ENCODE peak calls at places on chromosomes 1 and 21, in eight cellular contexts. V is progenitor cell of endocrine pancreas, B is GM06990, C is breast epithelium, X is endothelial cell, O is B cell, U is Peyer's patch, G is prostate gland. H is an unnamed sample.

GRCh38 chr1:21289700-21290545 is at the start of gene ECE1:
- DNase-seq in V (peak; percentile 47), B (peak; percentile 60), C (no peak), X (peak; percentile 62), O (peak; percentile 72), U (peak; percentile 72), G (no peak), H (peak; percentile 60)

GRCh38 chr1:938088-938683 is 14.5 kb downstream of the SAMD11 start:
- DNase-seq in V (no peak), B (no peak), C (peak; percentile 70), X (peak; percentile 58), O (no peak), U (peak; percentile 63), G (peak; percentile 44), H (peak; percentile 63)

GRCh38 chr1:64505232-64505943 is 35.5 kb downstream of the CACHD1 start:
- DNase-seq in V (peak; percentile 50), B (peak; percentile 4), C (no peak), X (peak; percentile 39), O (peak; percentile 76), U (peak; percentile 82), G (no peak), H (peak; percentile 28)

GRCh38 chr1:190373705-190374336 is 103.8 kb downstream of the BRINP3 start:
- DNase-seq in V (no peak), B (no peak), C (no peak), X (peak; percentile 11), O (no peak), U (no peak), G (no peak), H (peak; percentile 4)

GRCh38 chr1:27058976-27059688 is 46.5 kb upstream of the TENT5B start:
- DNase-seq in V (no peak), B (no peak), C (no peak), X (no peak), O (no peak), U (no peak), G (no peak), H (no peak)

GRCh38 chr1:33473900-33474299 is 1.5 kb downstream of the ZSCAN20 start:
- DNase-seq in V (no peak), B (no peak), C (no peak), X (no peak), O (no peak), U (no peak), G (no peak), H (no peak)

GRCh38 chr1:230120289-230120948 is 53.4 kb downstream of the GALNT2 start:
- DNase-seq in V (no peak), B (no peak), C (no peak), X (no peak), O (no peak), U (no peak), G (no peak), H (no peak)

GRCh38 chr1:207654320-207654719 is 9.4 kb downstream of the CR1L start:
- DNase-seq in V (no peak), B (no peak), C (no peak), X (no peak), O (no peak), U (no peak), G (no peak), H (no peak)

GRCh38 chr1:111843177-111843576 is 87.5 kb downstream of the DDX20 start:
- DNase-seq in V (no peak), B (no peak), C (no peak), X (no peak), O (no peak), U (no peak), G (no peak), H (no peak)

GRCh38 chr1:156383023-156383422 is 14.0 kb downstream of the RHBG start:
- DNase-seq in V (peak; percentile 62), B (peak; percentile 46), C (peak; percentile 59), X (peak; percentile 79), O (peak; percentile 77), U (peak; percentile 67), G (peak; percentile 32), H (peak; percentile 89)

GRCh38 chr1:23957096-23957495 is 2.5 kb upstream of the PNRC2 start:
- DNase-seq in V (no peak), B (no peak), C (peak; percentile 69), X (no peak), O (no peak), U (peak; percentile 57), G (peak; percentile 81), H (peak; percentile 4)

GRCh38 chr21:45607922-45608295 is 35.6 kb upstream of the PCBP3 start:
- DNase-seq in V (no peak), B (no peak), C (peak; percentile 17), X (no peak), O (no peak), U (no peak), G (no peak), H (no peak)

GRCh38 chr21:45880097-45881068 is 101.2 kb upstream of the COL6A1 start:
- DNase-seq in V (peak; percentile 53), B (peak; percentile 27), C (no peak), X (peak; percentile 81), O (no peak), U (peak; percentile 66), G (peak; percentile 39), H (peak; percentile 80)

GRCh38 chr1:225882699-225883615 is 777 bp upstream of the TMEM63A start:
- DNase-seq in V (peak; percentile 37), B (peak; percentile 58), C (no peak), X (peak; percentile 51), O (peak; percentile 57), U (peak; percentile 77), G (peak; percentile 46), H (no peak)

GRCh38 chr1:156838972-156839371 is 19.9 kb downstream of the INSRR start:
- DNase-seq in V (no peak), B (no peak), C (no peak), X (peak; percentile 50), O (peak; percentile 68), U (no peak), G (no peak), H (peak; percentile 69)

GRCh38 chr1:236997882-236998281 is 6.4 kb downstream of the MT1HL1 start:
- DNase-seq in V (no peak), B (no peak), C (no peak), X (no peak), O (no peak), U (no peak), G (no peak), H (no peak)

GRCh38 chr21:35227774-35228173 is 178.7 kb upstream of the RUNX1 start:
- DNase-seq in V (no peak), B (peak; percentile 68), C (no peak), X (no peak), O (no peak), U (no peak), G (no peak), H (no peak)

GRCh38 chr21:14995695-14996490 is 68.9 kb downstream of the NRIP1 start:
- DNase-seq in V (no peak), B (no peak), C (no peak), X (no peak), O (no peak), U (no peak), G (no peak), H (no peak)

GRCh38 chr1:19057784-19058475 is 101.5 kb upstream of the IFFO2 start:
- DNase-seq in V (no peak), B (no peak), C (no peak), X (no peak), O (no peak), U (no peak), G (no peak), H (no peak)

GRCh38 chr1:43137445-43138052 is 34.5 kb downstream of the EBNA1BP2 start:
- DNase-seq in V (no peak), B (no peak), C (no peak), X (no peak), O (no peak), U (no peak), G (no peak), H (no peak)

GRCh38 chr1:156293098-156293434 is 2.4 kb downstream of the GLMP start:
- DNase-seq in V (no peak), B (no peak), C (no peak), X (no peak), O (no peak), U (no peak), G (no peak), H (no peak)

GRCh38 chr1:37391181-37391949 is 83.0 kb upstream of the ZC3H12A start:
- DNase-seq in V (no peak), B (no peak), C (no peak), X (no peak), O (no peak), U (no peak), G (no peak), H (no peak)
- TF ChIP-seq CTCF in V (no peak), B (peak; percentile 10), C (no peak), X (no peak), O (no peak), U (no peak), G (no peak), H (no peak)

GRCh38 chr1:108533351-108534083 is 26.4 kb upstream of the EEIG2 start:
- DNase-seq in V (no peak), B (peak; percentile 53), C (peak; percentile 57), X (no peak), O (no peak), U (no peak), G (peak; percentile 74), H (peak; percentile 62)
- TF ChIP-seq CTCF in V (no peak), B (no peak), C (no peak), X (no peak), O (no peak), U (no peak), G (no peak), H (no peak)

GRCh38 chr1:216562383-216562782 is 139.1 kb upstream of the USH2A start:
- DNase-seq in V (no peak), B (no peak), C (no peak), X (no peak), O (no peak), U (no peak), G (no peak), H (no peak)
- TF ChIP-seq CTCF in V (no peak), B (peak; percentile 25), C (no peak), X (no peak), O (no peak), U (no peak), G (no peak), H (no peak)

GRCh38 chr1:224643653-224644052 is 27.5 kb downstream of the CNIH3 start:
- DNase-seq in V (no peak), B (no peak), C (no peak), X (no peak), O (no peak), U (no peak), G (no peak), H (no peak)

GRCh38 chr1:224639426-224639975 is 23.4 kb downstream of the CNIH3 start:
- DNase-seq in V (no peak), B (no peak), C (no peak), X (no peak), O (no peak), U (no peak), G (no peak), H (no peak)

GRCh38 chr1:224640018-224640417 is 23.9 kb downstream of the CNIH3 start:
- DNase-seq in V (no peak), B (no peak), C (no peak), X (no peak), O (no peak), U (no peak), G (peak; percentile 8), H (no peak)

GRCh38 chr1:224640587-224640986 is 24.5 kb downstream of the CNIH3 start:
- DNase-seq in V (no peak), B (no peak), C (no peak), X (no peak), O (no peak), U (no peak), G (no peak), H (no peak)

DNA sequence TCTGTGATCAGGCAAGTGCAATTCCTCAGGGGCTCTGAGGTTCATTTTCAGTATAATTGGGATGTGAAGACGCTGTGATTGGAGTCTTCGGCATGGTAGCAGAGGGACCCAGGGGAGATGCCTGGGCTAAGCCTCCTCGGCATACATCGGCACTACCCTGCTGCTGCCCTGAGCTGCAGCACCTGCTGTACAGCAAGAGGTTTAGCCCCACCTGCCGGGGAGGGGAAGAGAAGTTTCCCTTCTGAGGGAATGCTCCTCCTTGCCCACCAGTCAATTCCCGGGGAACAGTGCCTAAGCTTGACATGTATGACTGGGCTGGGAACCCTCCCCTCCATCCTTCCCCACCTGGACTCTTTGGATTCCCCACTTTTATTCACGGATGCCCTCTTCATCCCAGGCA is 24.9 kb downstream of the CNIH3 start:
- DNase-seq in V (peak; percentile 27), B (no peak), C (no peak), X (no peak), O (no peak), U (no peak), G (no peak), H (no peak)
- TF ChIP-seq CTCF in V (peak; percentile 39), B (peak; percentile 64), C (no peak), X (no peak), O (no peak), U (no peak), G (no peak), H (peak; percentile 17)